ENCODE peak calls at places on chromosomes 6 and 20, in four cellular contexts. One of them, this sample, is unnamed.

GRCh38 chr6:145968051-145968450 is 3.9 kb upstream of the SHPRH start:
- DNase-seq in neuronal stem cell: no peak
- DNase-seq in mesendoderm: no peak
- DNase-seq in mesenchymal stem cell: no peak
- DNase-seq in this sample: no peak

GRCh38 chr6:35916056-35916455 is 4.8 kb downstream of the SRPK1 start:
- DNase-seq in neuronal stem cell: no peak
- DNase-seq in mesendoderm: no peak
- DNase-seq in mesenchymal stem cell: no peak
- DNase-seq in this sample: no peak

GRCh38 chr6:134680021-134680420 is 269.9 kb downstream of the ALDH8A1 start:
- DNase-seq in neuronal stem cell: no peak
- DNase-seq in mesendoderm: no peak
- DNase-seq in mesenchymal stem cell: no peak
- DNase-seq in this sample: no peak

GRCh38 chr6:20876016-20876415 is 341.8 kb downstream of the CDKAL1 start:
- DNase-seq in neuronal stem cell: no peak
- DNase-seq in mesendoderm: peak; percentile 48
- DNase-seq in mesenchymal stem cell: peak; percentile 53
- DNase-seq in this sample: no peak

GRCh38 chr6:115896538-115897129 is 164.1 kb downstream of the FRK start:
- DNase-seq in neuronal stem cell: peak; percentile 14
- DNase-seq in mesendoderm: peak; percentile 29
- DNase-seq in mesenchymal stem cell: peak; percentile 43
- DNase-seq in this sample: no peak

GRCh38 chr6:1724124-1724523 is 114.4 kb downstream of the FOXC1 start:
- DNase-seq in neuronal stem cell: no peak
- DNase-seq in mesendoderm: peak; percentile 76
- DNase-seq in mesenchymal stem cell: no peak
- DNase-seq in this sample: no peak

GRCh38 chr20:49518576-49518975 is 36.1 kb upstream of the KCNB1 start:
- DNase-seq in neuronal stem cell: no peak
- DNase-seq in mesendoderm: no peak
- DNase-seq in mesenchymal stem cell: no peak
- DNase-seq in this sample: no peak

GRCh38 chr6:37239950-37240713 is 17.4 kb upstream of the TBC1D22B start:
- DNase-seq in neuronal stem cell: no peak
- DNase-seq in mesendoderm: no peak
- DNase-seq in mesenchymal stem cell: peak; percentile 99
- DNase-seq in this sample: no peak

GRCh38 chr20:36314734-36315544 is 8.8 kb downstream of the DLGAP4 start:
- DNase-seq in neuronal stem cell: no peak
- DNase-seq in mesendoderm: peak; percentile 38
- DNase-seq in mesenchymal stem cell: no peak
- DNase-seq in this sample: no peak

GRCh38 chr20:32626859-32627636 is 41.9 kb upstream of the NOL4L start:
- DNase-seq in neuronal stem cell: no peak
- DNase-seq in mesendoderm: no peak
- DNase-seq in mesenchymal stem cell: no peak
- DNase-seq in this sample: no peak

GRCh38 chr6:126753616-126754015 is 364.9 kb upstream of the RSPO3 start:
- DNase-seq in neuronal stem cell: no peak
- DNase-seq in mesendoderm: no peak
- DNase-seq in mesenchymal stem cell: no peak
- DNase-seq in this sample: no peak

GRCh38 chr6:154039231-154039842 is at the start of gene OPRM1:
- DNase-seq in neuronal stem cell: peak; percentile 83
- DNase-seq in mesendoderm: peak; percentile 86
- DNase-seq in mesenchymal stem cell: peak; percentile 47
- DNase-seq in this sample: peak; percentile 95

GRCh38 chr6:12060780-12061619 is 48.9 kb downstream of the HIVEP1 start:
- DNase-seq in neuronal stem cell: peak; percentile 39
- DNase-seq in mesendoderm: peak; percentile 94
- DNase-seq in mesenchymal stem cell: peak; percentile 79
- DNase-seq in this sample: peak; percentile 46

GRCh38 chr6:16982827-16983226 is 119.0 kb upstream of the STMND1 start:
- DNase-seq in neuronal stem cell: no peak
- DNase-seq in mesendoderm: no peak
- DNase-seq in mesenchymal stem cell: no peak
- DNase-seq in this sample: no peak

GRCh38 chr6:10991115-10991514 is 53.0 kb downstream of the ELOVL2 start:
- DNase-seq in neuronal stem cell: no peak
- DNase-seq in mesendoderm: no peak
- DNase-seq in mesenchymal stem cell: no peak
- DNase-seq in this sample: no peak

GRCh38 chr6:100311707-100312266 is 152.9 kb downstream of the SIM1 start:
- DNase-seq in neuronal stem cell: no peak
- DNase-seq in mesendoderm: no peak
- DNase-seq in mesenchymal stem cell: peak; percentile 14
- DNase-seq in this sample: no peak
- H2BK15ac ChIP-seq in neuronal stem cell: no peak overlapping the region
- H2BK15ac ChIP-seq in mesendoderm: no peak overlapping the region
- H2BK15ac ChIP-seq in mesenchymal stem cell: no peak overlapping the region
- H2BK15ac ChIP-seq in this sample: no peak overlapping the region

DNA sequence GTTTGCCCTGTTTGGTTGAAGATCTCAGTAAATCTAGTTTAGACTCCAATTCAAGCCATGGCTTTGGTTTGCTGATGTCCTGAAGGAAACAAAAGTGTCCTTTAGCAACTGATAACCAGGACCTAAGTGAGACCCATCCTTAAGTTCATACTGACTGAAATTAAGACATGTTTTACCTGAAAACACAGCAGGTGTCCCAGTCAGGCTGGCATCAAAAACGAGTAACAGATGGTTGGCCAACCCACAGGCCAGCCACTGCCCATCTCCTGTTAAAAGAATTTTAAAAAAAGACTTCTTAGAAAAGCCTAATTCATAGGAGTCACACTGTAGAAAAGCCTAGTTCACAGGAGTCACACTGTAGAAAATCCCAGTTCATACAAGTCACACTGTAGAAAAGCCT is 58.3 kb downstream of the WDR27 start:
- DNase-seq in neuronal stem cell: no peak
- DNase-seq in mesendoderm: no peak
- DNase-seq in mesenchymal stem cell: no peak
- DNase-seq in this sample: no peak
- H2BK15ac ChIP-seq in neuronal stem cell: no peak overlapping the region
- H2BK15ac ChIP-seq in mesendoderm: no peak overlapping the region
- H2BK15ac ChIP-seq in mesenchymal stem cell: no peak overlapping the region
- H2BK15ac ChIP-seq in this sample: no peak overlapping the region

GRCh38 chr6:73857341-73857890 is 161.4 kb downstream of the CD109 start:
- DNase-seq in neuronal stem cell: no peak
- DNase-seq in mesendoderm: no peak
- DNase-seq in mesenchymal stem cell: no peak
- DNase-seq in this sample: no peak
- H2BK15ac ChIP-seq in neuronal stem cell: no peak overlapping the region
- H2BK15ac ChIP-seq in mesendoderm: no peak overlapping the region
- H2BK15ac ChIP-seq in mesenchymal stem cell: no peak overlapping the region
- H2BK15ac ChIP-seq in this sample: no peak overlapping the region

GRCh38 chr6:14444296-14444993 is 326.9 kb downstream of the CD83 start:
- DNase-seq in neuronal stem cell: no peak
- DNase-seq in mesendoderm: peak; percentile 19
- DNase-seq in mesenchymal stem cell: no peak
- DNase-seq in this sample: no peak
- H2BK15ac ChIP-seq in neuronal stem cell: no peak overlapping the region
- H2BK15ac ChIP-seq in mesendoderm: no peak overlapping the region
- H2BK15ac ChIP-seq in mesenchymal stem cell: no peak overlapping the region
- H2BK15ac ChIP-seq in this sample: no peak overlapping the region

GRCh38 chr6:72081880-72082279 is 195.5 kb downstream of the RIMS1 start:
- DNase-seq in neuronal stem cell: no peak
- DNase-seq in mesendoderm: no peak
- DNase-seq in mesenchymal stem cell: no peak
- DNase-seq in this sample: no peak
- H2BK15ac ChIP-seq in neuronal stem cell: no peak overlapping the region
- H2BK15ac ChIP-seq in mesendoderm: no peak overlapping the region
- H2BK15ac ChIP-seq in mesenchymal stem cell: no peak overlapping the region
- H2BK15ac ChIP-seq in this sample: no peak overlapping the region

GRCh38 chr6:39892490-39893129 is 41.7 kb downstream of the MOCS1 start:
- DNase-seq in neuronal stem cell: peak; percentile 44
- DNase-seq in mesendoderm: peak; percentile 72
- DNase-seq in mesenchymal stem cell: peak; percentile 70
- DNase-seq in this sample: peak; percentile 17
- H2BK15ac ChIP-seq in neuronal stem cell: no peak overlapping the region
- H2BK15ac ChIP-seq in mesendoderm: no peak overlapping the region
- H2BK15ac ChIP-seq in mesenchymal stem cell: peak overlapping the region; percentile 6
- H2BK15ac ChIP-seq in this sample: no peak overlapping the region

GRCh38 chr6:121956782-121957181 is 442.7 kb upstream of the HSF2 start:
- DNase-seq in neuronal stem cell: no peak
- DNase-seq in mesendoderm: no peak
- DNase-seq in mesenchymal stem cell: no peak
- DNase-seq in this sample: no peak

GRCh38 chr6:121951077-121951476 is 448.4 kb upstream of the HSF2 start:
- DNase-seq in neuronal stem cell: no peak
- DNase-seq in mesendoderm: no peak
- DNase-seq in mesenchymal stem cell: peak; percentile 25
- DNase-seq in this sample: no peak

DNA sequence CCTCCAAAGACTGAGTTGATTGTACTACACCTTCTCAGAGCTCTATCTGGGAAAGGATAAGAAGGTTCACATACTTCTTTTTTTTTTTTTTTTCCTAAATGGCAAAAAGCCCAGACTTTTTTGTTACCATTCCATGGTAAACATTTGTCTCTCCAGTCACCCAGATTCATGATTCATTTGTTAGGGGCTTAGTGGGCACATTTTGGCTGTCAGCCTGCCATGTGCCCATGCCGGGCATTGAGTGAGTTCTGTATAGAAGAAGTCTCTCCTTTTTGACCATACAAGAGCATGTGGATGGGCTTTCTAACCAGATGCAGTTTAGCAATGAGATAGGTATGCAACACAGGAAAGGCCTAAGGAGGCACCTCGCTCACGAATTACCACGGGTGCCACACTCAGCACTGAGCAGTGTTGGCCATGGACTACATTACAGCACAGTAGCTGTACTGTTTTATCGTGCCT is 447.5 kb upstream of the HSF2 start:
- DNase-seq in neuronal stem cell: no peak
- DNase-seq in mesendoderm: no peak
- DNase-seq in mesenchymal stem cell: peak; percentile 68
- DNase-seq in this sample: no peak
- H2BK15ac ChIP-seq in neuronal stem cell: no peak overlapping the region
- H2BK15ac ChIP-seq in mesendoderm: no peak overlapping the region
- H2BK15ac ChIP-seq in mesenchymal stem cell: no peak overlapping the region
- H2BK15ac ChIP-seq in this sample: no peak overlapping the region

DNA sequence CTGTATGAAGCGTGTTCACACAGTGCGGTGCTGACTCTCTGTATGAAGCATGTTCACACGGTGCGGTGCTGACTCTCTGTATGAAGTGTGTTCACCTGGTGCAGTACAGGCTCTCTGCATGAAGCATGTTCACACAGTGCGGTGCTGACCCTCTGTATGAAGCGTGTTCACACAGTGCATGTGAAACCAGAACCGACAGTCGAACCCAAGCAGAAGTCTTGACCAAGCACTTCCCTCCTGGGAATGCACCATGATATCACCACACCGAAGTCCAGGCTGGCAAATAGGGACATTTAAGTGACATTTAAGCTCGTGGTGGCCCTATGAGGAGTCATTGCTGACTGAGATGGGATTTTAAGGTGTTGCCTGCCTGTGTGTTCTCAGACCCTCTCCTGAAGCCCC is 11.3 kb upstream of the SERPINB1 start:
- DNase-seq in neuronal stem cell: no peak
- DNase-seq in mesendoderm: peak; percentile 57
- DNase-seq in mesenchymal stem cell: no peak
- DNase-seq in this sample: no peak
- H2BK15ac ChIP-seq in neuronal stem cell: no peak overlapping the region
- H2BK15ac ChIP-seq in mesendoderm: no peak overlapping the region
- H2BK15ac ChIP-seq in mesenchymal stem cell: peak overlapping the region; percentile 61
- H2BK15ac ChIP-seq in this sample: peak overlapping the region; percentile 46

GRCh38 chr6:24901698-24902328 is 33.9 kb downstream of the RIPOR2 start:
- DNase-seq in neuronal stem cell: no peak
- DNase-seq in mesendoderm: no peak
- DNase-seq in mesenchymal stem cell: no peak
- DNase-seq in this sample: no peak

GRCh38 chr6:24905485-24905884 is 30.3 kb downstream of the RIPOR2 start:
- DNase-seq in neuronal stem cell: no peak
- DNase-seq in mesendoderm: no peak
- DNase-seq in mesenchymal stem cell: no peak
- DNase-seq in this sample: no peak

GRCh38 chr6:24900917-24901697 is 34.7 kb downstream of the RIPOR2 start:
- DNase-seq in neuronal stem cell: no peak
- DNase-seq in mesendoderm: no peak
- DNase-seq in mesenchymal stem cell: no peak
- DNase-seq in this sample: no peak

GRCh38 chr6:24902782-24903181 is 33.0 kb downstream of the RIPOR2 start:
- DNase-seq in neuronal stem cell: no peak
- DNase-seq in mesendoderm: no peak
- DNase-seq in mesenchymal stem cell: peak; percentile 71
- DNase-seq in this sample: no peak

DNA sequence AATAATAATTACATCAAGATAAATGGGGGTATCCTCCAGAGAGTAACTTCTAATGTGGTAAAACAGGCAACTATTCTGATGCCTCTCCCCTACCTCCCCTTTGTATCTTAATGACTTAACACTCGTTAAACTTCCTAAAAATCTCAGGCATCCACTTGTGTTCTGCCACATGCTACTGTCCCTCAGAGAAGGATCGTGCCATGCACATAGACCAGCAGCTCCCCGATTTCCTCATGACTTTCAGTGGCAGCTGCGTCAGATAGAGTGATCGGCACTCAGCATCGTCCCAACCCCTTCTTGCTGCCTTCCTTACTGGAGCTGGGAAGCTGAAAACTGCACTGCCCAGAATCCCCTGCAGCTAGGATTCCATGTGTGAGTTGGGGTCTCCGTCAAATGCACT is 32.1 kb downstream of the RIPOR2 start:
- DNase-seq in neuronal stem cell: no peak
- DNase-seq in mesendoderm: no peak
- DNase-seq in mesenchymal stem cell: no peak
- DNase-seq in this sample: no peak
- H2BK15ac ChIP-seq in neuronal stem cell: no peak overlapping the region
- H2BK15ac ChIP-seq in mesendoderm: no peak overlapping the region
- H2BK15ac ChIP-seq in mesenchymal stem cell: no peak overlapping the region
- H2BK15ac ChIP-seq in this sample: no peak overlapping the region

GRCh38 chr20:4469910-4470309 is 251.8 kb upstream of the PRND start:
- DNase-seq in neuronal stem cell: no peak
- DNase-seq in mesendoderm: no peak
- DNase-seq in mesenchymal stem cell: no peak
- DNase-seq in this sample: no peak

GRCh38 chr20:4472906-4473305 is 248.8 kb upstream of the PRND start:
- DNase-seq in neuronal stem cell: no peak
- DNase-seq in mesendoderm: no peak
- DNase-seq in mesenchymal stem cell: no peak
- DNase-seq in this sample: no peak

GRCh38 chr20:4468114-4468513 is 253.6 kb upstream of the PRND start:
- DNase-seq in neuronal stem cell: no peak
- DNase-seq in mesendoderm: no peak
- DNase-seq in mesenchymal stem cell: no peak
- DNase-seq in this sample: no peak

GRCh38 chr20:4470375-4470774 is 251.3 kb upstream of the PRND start:
- DNase-seq in neuronal stem cell: no peak
- DNase-seq in mesendoderm: no peak
- DNase-seq in mesenchymal stem cell: peak; percentile 39
- DNase-seq in this sample: no peak

DNA sequence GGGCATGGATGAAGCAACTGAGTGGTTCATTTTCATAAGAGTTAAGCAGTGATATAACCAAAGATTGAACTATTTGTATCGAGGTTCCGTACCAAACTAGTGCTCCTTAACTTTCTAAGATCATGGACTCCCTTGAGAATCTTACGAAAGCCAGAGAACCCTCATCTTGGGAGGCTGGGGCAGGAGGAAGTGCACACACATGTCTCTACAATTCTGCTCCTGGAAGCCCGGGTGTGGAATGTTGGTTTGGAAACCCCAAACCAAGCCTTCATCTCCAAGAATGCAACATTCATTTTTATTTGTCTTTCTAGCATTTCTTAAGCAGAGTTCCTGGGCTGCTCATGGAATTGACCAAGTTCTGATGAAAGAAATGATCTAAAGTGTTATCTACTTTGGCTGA is 250.5 kb upstream of the PRND start:
- DNase-seq in neuronal stem cell: no peak
- DNase-seq in mesendoderm: no peak
- DNase-seq in mesenchymal stem cell: no peak
- DNase-seq in this sample: no peak
- H2BK15ac ChIP-seq in neuronal stem cell: no peak overlapping the region
- H2BK15ac ChIP-seq in mesendoderm: no peak overlapping the region
- H2BK15ac ChIP-seq in mesenchymal stem cell: no peak overlapping the region
- H2BK15ac ChIP-seq in this sample: no peak overlapping the region

This sample was measured in H1.